ENCODE peak calls at places on chromosomes 3 and 15, in nine cellular contexts. R is H9; Z is trophoblast cell; E is CD8-positive, alpha-beta T cell; T is suprapubic skin; S is IMR-90; F is left lung; U is fibroblast of lung; H is testis. P is an unnamed sample. For H3K4me1 and H3K9me3, the result is how much of the 10 kb centered on the place peaks cover.

GRCh38 chr15:69713726-69714559 is 261.3 kb downstream of the RPLP1 start:
- DNase-seq in S (no peak), Z (peak), T (no peak), F (no peak), R (no peak), H (no peak), E (peak), U (no peak), P (no peak)

GRCh38 chr3:98784666-98785600 is 21.8 kb downstream of the ST3GAL6 start:
- DNase-seq in E (no peak), T (no peak), S (peak), R (no peak), F (no peak), Z (peak), U (peak), H (no peak), P (no peak)

GRCh38 chr3:9402410-9403228 is 5.2 kb downstream of the SETD5 start:
- DNase-seq in H (peak), F (peak), U (peak), S (peak), E (no peak), Z (peak), R (peak), T (no peak), P (no peak)

GRCh38 chr15:69848551-69849231 is 249.0 kb downstream of the TLE3 start:
- DNase-seq in R (no peak), U (no peak), E (no peak), S (no peak), T (no peak), H (no peak), Z (no peak), F (no peak), P (no peak)

GRCh38 chr3:127762077-127762786 is 60.1 kb downstream of the MGLL start:
- DNase-seq in S (no peak), H (peak), Z (no peak), U (no peak), E (no peak), F (peak), T (no peak), R (no peak), P (no peak)

GRCh38 chr3:89649431-89649830 is 542.0 kb downstream of the EPHA3 start:
- DNase-seq in U (no peak), Z (no peak), E (no peak), T (no peak), S (no peak), R (no peak), F (no peak), H (no peak), P (no peak)

GRCh38 chr3:36648241-36649034 is 115.9 kb downstream of the DCLK3 start:
- DNase-seq in Z (peak), R (no peak), T (no peak), S (peak), H (no peak), U (peak), F (no peak), E (no peak), P (no peak)

GRCh38 chr3:55329849-55330248 is 157.3 kb downstream of the WNT5A start:
- DNase-seq in F (no peak), H (no peak), S (peak), T (no peak), Z (peak), R (no peak), U (peak), E (no peak), P (peak)

GRCh38 chr15:71109130-71109529 is 6.1 kb upstream of the THSD4 start:
- DNase-seq in R (no peak), S (peak), T (no peak), Z (peak), E (no peak), F (no peak), H (no peak), U (peak), P (no peak)

GRCh38 chr15:36373549-36373948 is 205.9 kb upstream of the CDIN1 start:
- DNase-seq in H (no peak), R (no peak), T (no peak), Z (peak), F (no peak), E (no peak), U (peak), S (peak), P (no peak)

GRCh38 chr3:100941046-100941445 is 52.2 kb downstream of the ABI3BP start:
- DNase-seq in Z (no peak), F (no peak), H (peak), T (peak), E (no peak), R (no peak), S (no peak), U (no peak), P (no peak)

GRCh38 chr3:43373588-43373935 is 87.2 kb downstream of the SNRK start:
- DNase-seq in R (no peak), E (no peak), Z (no peak), H (no peak), F (no peak), T (no peak), S (peak), U (no peak), P (no peak)

GRCh38 chr15:45573961-45574629 is 13.1 kb upstream of the BLOC1S6 start:
- DNase-seq in R (peak), U (no peak), E (peak), T (no peak), H (no peak), S (no peak), Z (peak), F (no peak), P (no peak)

GRCh38 chr3:193552911-193553310 is 1.8 kb downstream of the ATP13A4 start:
- DNase-seq in U (no peak), E (no peak), R (no peak), H (no peak), F (peak), Z (peak), S (no peak), T (no peak), P (no peak)

GRCh38 chr3:11260460-11260859 is 11.7 kb upstream of the ATG7 start:
- DNase-seq in F (no peak), Z (no peak), H (no peak), E (no peak), R (no peak), S (no peak), U (no peak), T (no peak), P (no peak)

GRCh38 chr3:18085429-18085828 is 339.7 kb downstream of the SATB1 start:
- DNase-seq in E (no peak), S (no peak), Z (no peak), F (no peak), T (no peak), U (no peak), R (no peak), H (no peak), P (no peak)

GRCh38 chr3:23175361-23176073 is 27.6 kb upstream of the UBE2E2 start:
- DNase-seq in H (no peak), S (no peak), F (no peak), U (no peak), R (no peak), Z (no peak), T (no peak), E (no peak), P (no peak)

GRCh38 chr15:33016405-33017024 is 178.0 kb downstream of the FMN1 start:
- DNase-seq in T (no peak), H (no peak), U (no peak), F (no peak), E (no peak), Z (no peak), R (no peak), S (no peak), P (no peak)

GRCh38 chr15:94229591-94230365 is 1.6 kb upstream of the MCTP2 start:
- DNase-seq in Z (peak), E (peak), S (no peak), R (no peak), H (no peak), F (no peak), T (no peak), U (no peak), P (no peak)

GRCh38 chr15:89450076-89451006 is 46.0 kb downstream of the RHCG start:
- DNase-seq in F (no peak), R (no peak), Z (no peak), S (no peak), H (no peak), T (no peak), U (no peak), E (no peak), P (no peak)

GRCh38 chr3:14141602-14142315 is 16.9 kb downstream of the TMEM43 start:
- DNase-seq in Z (no peak), S (no peak), U (no peak), F (peak), E (no peak), H (no peak), T (no peak), R (no peak), P (no peak)

GRCh38 chr15:89690276-89691218 is at the start of the genes PEX11A and WDR93:
- DNase-seq in T (peak), U (peak), Z (peak), R (peak), H (peak), F (peak), S (peak), E (peak), P (peak)

GRCh38 chr15:99167201-99167600 is 62.3 kb downstream of the SYNM start:
- DNase-seq in Z (no peak), S (no peak), U (no peak), R (no peak), T (no peak), E (no peak), H (peak), F (no peak), P (no peak)

GRCh38 chr3:154728285-154728684 is 298.3 kb upstream of the GPR149 start:
- DNase-seq in Z (no peak), R (no peak), E (no peak), S (no peak), F (no peak), H (no peak), T (no peak), U (no peak), P (no peak)

GRCh38 chr3:188416041-188416440 is 262.1 kb downstream of the LPP start:
- DNase-seq in F (no peak), T (no peak), E (no peak), U (no peak), S (peak), Z (no peak), R (no peak), H (no peak), P (no peak)

GRCh38 chr3:131755380-131755779 is 252.6 kb upstream of the MRPL3 start:
- DNase-seq in S (no peak), U (no peak), T (no peak), R (no peak), Z (no peak), E (no peak), H (no peak), F (no peak), P (no peak)

GRCh38 chr15:48644827-48645557 is 517 bp downstream of the FBN1 start:
- DNase-seq in R (peak), H (peak), S (peak), T (peak), F (peak), U (peak), E (no peak), Z (peak), P (peak)

GRCh38 chr15:96329403-96329981 is 1.0 kb upstream of the NR2F2 start:
- DNase-seq in S (no peak), H (no peak), T (no peak), R (no peak), E (no peak), U (peak), Z (no peak), F (no peak), P (no peak)

GRCh38 chr15:73844356-73844755 is 29.0 kb upstream of the TBC1D21 start:
- DNase-seq in E (no peak), Z (no peak), H (no peak), F (no peak), U (no peak), R (peak), T (peak), S (peak), P (no peak)

GRCh38 chr3:139131951-139132350 is 87.3 kb upstream of the PRR23C start:
- DNase-seq in U (no peak), F (no peak), H (no peak), S (no peak), Z (no peak), R (no peak), E (no peak), T (no peak), P (no peak)

GRCh38 chr3:38650248-38650940 is 907 bp upstream of the SCN5A start:
- DNase-seq in R (peak), E (no peak), T (no peak), F (no peak), H (no peak), Z (peak), U (no peak), S (no peak), P (no peak)

GRCh38 chr15:49328941-49329340 is 94.1 kb upstream of the FGF7 start:
- DNase-seq in T (no peak), S (no peak), F (no peak), U (no peak), R (no peak), E (no peak), H (no peak), Z (no peak), P (no peak)

GRCh38 chr3:78741066-78741645 is 1026.6 kb downstream of the ROBO1 start:
- DNase-seq in F (no peak), S (no peak), E (no peak), Z (peak), H (no peak), R (no peak), U (no peak), T (no peak), P (no peak)

GRCh38 chr3:78736863-78737262 is 1030.9 kb downstream of the ROBO1 start:
- DNase-seq in R (no peak), E (no peak), F (no peak), T (no peak), S (peak), H (no peak), U (no peak), Z (no peak), P (no peak)

GRCh38 chr3:78745847-78746246 is 1022.0 kb downstream of the ROBO1 start:
- DNase-seq in R (no peak), S (no peak), F (no peak), T (no peak), U (no peak), E (no peak), Z (no peak), H (no peak), P (no peak)

GRCh38 chr3:78737988-78738387 is 1029.8 kb downstream of the ROBO1 start:
- DNase-seq in E (no peak), S (no peak), F (no peak), T (no peak), R (no peak), Z (no peak), U (no peak), H (no peak), P (peak)

DNA sequence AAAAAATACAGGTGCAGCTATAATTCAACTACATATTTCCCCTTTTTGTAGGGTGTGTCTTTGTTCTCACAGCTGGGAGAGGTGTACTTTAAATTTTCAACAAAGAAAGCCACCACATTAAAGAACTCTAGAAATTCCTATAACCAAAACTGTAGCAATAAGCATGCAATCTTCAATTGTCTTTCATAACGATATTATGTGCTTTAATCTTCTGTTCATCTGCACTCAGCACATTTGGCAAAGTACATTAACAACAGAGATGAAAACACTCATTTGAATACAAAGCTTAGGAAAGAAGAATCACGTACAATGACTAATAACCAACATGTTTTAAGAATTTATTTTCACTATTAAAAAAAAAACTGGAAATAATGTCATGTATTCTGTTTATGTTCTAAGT is 1025.8 kb downstream of the ROBO1 start:
- DNase-seq in U (no peak), Z (no peak), T (no peak), S (no peak), F (no peak), R (no peak), E (no peak), H (no peak), P (no peak)
- H3K4me1 ChIP-seq in U (under half), Z (under half), T (under half), S (under half), F (under half), R (under half), E (under half), H (under half), P (under half)

GRCh38 chr3:6326760-6327159 is 534.2 kb upstream of the GRM7 start:
- DNase-seq in E (no peak), S (no peak), U (no peak), Z (peak), F (no peak), H (no peak), R (no peak), T (no peak), P (no peak)
- H3K9me3 ChIP-seq in E (under half), S (under half), U (under half), Z (under half), F (under half), H (under half), R (under half), T (under half), P (under half)

GRCh38 chr3:48018841-48019240 is 2.6 kb upstream of the MAP4 start:
- DNase-seq in F (no peak), E (no peak), R (no peak), H (no peak), S (peak), U (peak), T (no peak), Z (peak), P (no peak)
- H3K4me1 ChIP-seq in F (under half), E (under half), R (under half), H (under half), S (under half), U (under half), T (under half), Z (under half), P (under half)

GRCh38 chr3:136277115-136277514 is 27.0 kb downstream of the PCCB start:
- DNase-seq in S (no peak), E (no peak), F (no peak), T (no peak), U (no peak), R (no peak), Z (no peak), H (no peak), P (no peak)
- H3K9me3 ChIP-seq in S (under half), E (under half), F (under half), T (under half), U (under half), R (under half), Z (under half), H (under half), P (under half)

P was measured in adrenal gland.